ENCODE peak calls at places on chromosome 19, in six cellular contexts. X is stomach, I is HFF-Myc, M is AG10803, H is WTC11, U is B cell. K is an unnamed sample.

GRCh38 chr19:11453468-11454341 is 18.3 kb downstream of the PRKCSH start:
- DNase-seq in M (no peak), I (no peak), U (no peak), X (no peak), H (peak), K (no peak)

GRCh38 chr19:58572818-58573657 is at the start of gene MZF1:
- DNase-seq in M (peak), I (peak), U (peak), H (peak), X (peak), K (peak)

GRCh38 chr19:14479985-14480694 is 5.0 kb upstream of the PTGER1 start:
- DNase-seq in I (no peak), X (peak), H (peak), U (peak), M (no peak), K (peak)

GRCh38 chr19:10929402-10929794 is 787 bp downstream of the TIMM29 start:
- DNase-seq in X (no peak), H (peak), U (no peak), M (no peak), I (no peak), K (no peak)

GRCh38 chr19:50803633-50804419 is 13.6 kb downstream of the ACP4 start:
- DNase-seq in X (no peak), I (no peak), H (peak), M (no peak), U (no peak), K (no peak)

GRCh38 chr19:6677924-6678689 is 8.1 kb upstream of the TNFSF14 start:
- DNase-seq in I (no peak), H (peak), M (no peak), U (no peak), X (no peak), K (peak)

GRCh38 chr19:51345076-51345620 is 3.2 kb upstream of the VSIG10L start:
- DNase-seq in U (no peak), X (no peak), H (no peak), M (no peak), I (no peak), K (no peak)

GRCh38 chr19:23071087-23071511 is 45.7 kb upstream of the ZNF730 start:
- DNase-seq in H (peak), I (no peak), M (no peak), X (no peak), U (no peak), K (no peak)

GRCh38 chr19:18852634-18853033 is 20.9 kb downstream of the UPF1 start:
- DNase-seq in M (no peak), U (no peak), I (no peak), X (no peak), H (no peak), K (no peak)

GRCh38 chr19:35347171-35347929 is at the start of gene FFAR1:
- DNase-seq in H (no peak), I (no peak), M (no peak), U (peak), X (peak), K (no peak)

GRCh38 chr19:31436121-31436776 is 87.0 kb upstream of the TSHZ3 start:
- DNase-seq in X (no peak), U (no peak), M (peak), H (no peak), I (no peak), K (no peak)

GRCh38 chr19:42131149-42132029 is 857 bp downstream of the POU2F2 start:
- DNase-seq in X (no peak), U (no peak), I (no peak), H (no peak), M (no peak), K (no peak)

GRCh38 chr19:16441661-16442071 is 30.1 kb downstream of the EPS15L1 start:
- DNase-seq in I (no peak), H (peak), M (no peak), X (no peak), U (peak), K (peak)
- TF ChIP-seq CTCF in I (peak), H (peak), M (peak), X (peak), U (peak), K (peak)

GRCh38 chr19:17677002-17677401 is 11.2 kb downstream of the UNC13A start:
- DNase-seq in M (no peak), I (no peak), X (no peak), U (no peak), H (peak), K (no peak)
- TF ChIP-seq CTCF in M (no peak), I (peak), X (no peak), U (peak), H (no peak), K (peak)

DNA sequence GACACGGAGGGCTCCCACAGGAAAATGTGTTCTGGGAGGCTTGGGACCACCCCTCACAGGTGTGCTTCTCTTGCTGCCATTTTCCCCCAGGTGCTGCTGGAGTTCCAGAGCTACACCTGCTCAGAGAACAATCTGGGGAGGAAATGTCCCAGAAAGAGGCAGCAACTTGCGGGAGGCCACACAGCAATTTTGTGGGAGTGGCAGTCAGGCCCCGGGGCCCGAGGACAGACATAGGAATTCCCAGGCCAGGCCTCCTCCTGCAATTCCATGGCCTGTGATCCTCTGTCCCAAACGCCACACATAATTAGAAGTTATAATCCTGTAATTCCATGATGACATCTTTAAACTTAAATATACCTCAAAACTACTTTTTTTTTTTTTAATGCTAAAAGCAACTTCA is 1.8 kb downstream of the RHPN2 start:
- DNase-seq in X (no peak), I (no peak), M (no peak), H (no peak), U (no peak), K (no peak)
- TF ChIP-seq CTCF in X (no peak), I (no peak), M (no peak), H (no peak), U (no peak), K (no peak)

DNA sequence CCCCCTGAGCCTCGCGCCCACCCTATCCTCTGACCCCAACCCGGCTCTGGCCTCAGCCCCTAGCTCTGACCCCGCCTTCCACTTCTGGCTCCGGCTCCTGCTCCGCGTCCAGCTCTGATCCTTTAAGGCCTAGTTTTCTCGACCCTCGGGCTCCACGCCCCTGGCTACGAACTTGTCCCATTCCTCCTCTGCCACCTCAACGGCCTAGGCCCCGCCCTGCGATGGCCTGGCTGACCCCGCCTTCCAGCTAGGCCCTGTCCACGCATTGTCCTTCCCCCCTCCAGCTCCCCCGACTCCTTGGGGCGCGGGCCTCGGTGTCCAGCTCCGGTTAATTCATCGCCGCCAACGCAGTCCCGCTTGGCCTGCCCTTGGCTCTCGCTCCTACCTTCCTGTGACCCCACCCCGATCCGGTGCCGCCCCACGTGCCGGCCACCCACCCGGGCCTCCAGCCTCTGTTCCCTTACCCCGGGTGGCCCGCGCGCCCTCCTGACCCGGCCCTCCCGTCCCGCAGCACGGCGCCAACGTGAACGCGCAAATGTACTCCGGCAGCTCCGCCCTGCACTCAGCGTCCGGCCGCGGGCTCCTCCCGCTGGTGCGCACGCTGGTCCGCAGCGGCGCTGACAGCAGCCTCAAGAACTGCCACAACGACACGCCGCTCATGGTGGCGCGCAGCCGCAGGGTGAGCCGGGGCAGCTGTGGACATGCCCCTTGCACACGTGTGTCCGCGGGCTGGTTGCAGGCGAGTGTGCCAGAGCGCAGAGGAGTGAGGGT is 9.4 kb downstream of the BCL3 start:
- DNase-seq in U (no peak), I (no peak), X (peak), M (peak), H (peak), K (peak)
- TF ChIP-seq CTCF in U (no peak), I (no peak), X (no peak), M (no peak), H (no peak), K (no peak)

K was measured in neural crest cell.